ENCODE peak calls at places on chromosomes 2 and 18, in ten cellular contexts. One of them, this sample, is unnamed.

GRCh38 chr2:10042301-10043161 is 819 bp upstream of the KLF11 start:
- DNase-seq in cardiac fibroblast: peak; percentile 70
- DNase-seq in HT1080: no peak
- DNase-seq in caudate nucleus: peak; percentile 25
- DNase-seq in retina: peak; percentile 88
- DNase-seq in sigmoid colon: peak; percentile 96
- DNase-seq in CD8-positive, alpha-beta memory T cell: peak; percentile 43
- DNase-seq in KG1: no peak
- DNase-seq in T-helper 1 cell: no peak
- DNase-seq in activated CD8-positive, alpha-beta memory T cell treated with anti-CD3 and anti-CD28 coated beads, Interleukin-2, amount 10 ng/mL, durations not matched to agents 7 days and 5 days: peak; percentile 55
- DNase-seq in this sample: no peak

GRCh38 chr2:27013738-27014137 is 19.0 kb upstream of the TMEM214 start:
- DNase-seq in cardiac fibroblast: no peak
- DNase-seq in HT1080: no peak
- DNase-seq in caudate nucleus: no peak
- DNase-seq in retina: no peak
- DNase-seq in sigmoid colon: no peak
- DNase-seq in CD8-positive, alpha-beta memory T cell: no peak
- DNase-seq in KG1: no peak
- DNase-seq in T-helper 1 cell: no peak
- DNase-seq in activated CD8-positive, alpha-beta memory T cell treated with anti-CD3 and anti-CD28 coated beads, Interleukin-2, amount 10 ng/mL, durations not matched to agents 7 days and 5 days: no peak
- DNase-seq in this sample: no peak

GRCh38 chr2:239106314-239106908 is 258.5 kb downstream of the TWIST2 start:
- DNase-seq in cardiac fibroblast: peak; percentile 71
- DNase-seq in HT1080: peak; percentile 73
- DNase-seq in caudate nucleus: peak; percentile 46
- DNase-seq in retina: peak; percentile 40
- DNase-seq in sigmoid colon: no peak
- DNase-seq in CD8-positive, alpha-beta memory T cell: no peak
- DNase-seq in KG1: no peak
- DNase-seq in T-helper 1 cell: no peak
- DNase-seq in activated CD8-positive, alpha-beta memory T cell treated with anti-CD3 and anti-CD28 coated beads, Interleukin-2, amount 10 ng/mL, durations not matched to agents 7 days and 5 days: no peak
- DNase-seq in this sample: no peak

GRCh38 chr2:134668821-134669220 is 50.0 kb downstream of the TMEM163 start:
- DNase-seq in cardiac fibroblast: no peak
- DNase-seq in HT1080: peak; percentile 91
- DNase-seq in caudate nucleus: no peak
- DNase-seq in retina: no peak
- DNase-seq in sigmoid colon: no peak
- DNase-seq in CD8-positive, alpha-beta memory T cell: peak; percentile 27
- DNase-seq in KG1: peak; percentile 28
- DNase-seq in T-helper 1 cell: peak; percentile 26
- DNase-seq in activated CD8-positive, alpha-beta memory T cell treated with anti-CD3 and anti-CD28 coated beads, Interleukin-2, amount 10 ng/mL, durations not matched to agents 7 days and 5 days: peak; percentile 97
- DNase-seq in this sample: no peak

GRCh38 chr2:241863021-241863954 is 4.6 kb upstream of the PDCD1 start:
- DNase-seq in cardiac fibroblast: peak; percentile 41
- DNase-seq in HT1080: peak; percentile 52
- DNase-seq in caudate nucleus: no peak
- DNase-seq in retina: no peak
- DNase-seq in sigmoid colon: peak; percentile 82
- DNase-seq in CD8-positive, alpha-beta memory T cell: peak; percentile 45
- DNase-seq in KG1: no peak
- DNase-seq in T-helper 1 cell: no peak
- DNase-seq in activated CD8-positive, alpha-beta memory T cell treated with anti-CD3 and anti-CD28 coated beads, Interleukin-2, amount 10 ng/mL, durations not matched to agents 7 days and 5 days: peak; percentile 73
- DNase-seq in this sample: peak; percentile 4

GRCh38 chr2:23385748-23386421 is 906 bp downstream of the KLHL29 start:
- DNase-seq in cardiac fibroblast: peak; percentile 33
- DNase-seq in HT1080: peak; percentile 20
- DNase-seq in caudate nucleus: no peak
- DNase-seq in retina: peak; percentile 77
- DNase-seq in sigmoid colon: no peak
- DNase-seq in CD8-positive, alpha-beta memory T cell: no peak
- DNase-seq in KG1: no peak
- DNase-seq in T-helper 1 cell: no peak
- DNase-seq in activated CD8-positive, alpha-beta memory T cell treated with anti-CD3 and anti-CD28 coated beads, Interleukin-2, amount 10 ng/mL, durations not matched to agents 7 days and 5 days: no peak
- DNase-seq in this sample: no peak

GRCh38 chr18:11002277-11002676 is 147.1 kb downstream of the PIEZO2 start:
- DNase-seq in cardiac fibroblast: no peak
- DNase-seq in HT1080: no peak
- DNase-seq in caudate nucleus: no peak
- DNase-seq in retina: no peak
- DNase-seq in sigmoid colon: no peak
- DNase-seq in CD8-positive, alpha-beta memory T cell: no peak
- DNase-seq in KG1: no peak
- DNase-seq in T-helper 1 cell: no peak
- DNase-seq in activated CD8-positive, alpha-beta memory T cell treated with anti-CD3 and anti-CD28 coated beads, Interleukin-2, amount 10 ng/mL, durations not matched to agents 7 days and 5 days: no peak
- DNase-seq in this sample: no peak

GRCh38 chr2:64263315-64263714 is 119.1 kb upstream of the PELI1 start:
- DNase-seq in cardiac fibroblast: peak; percentile 96
- DNase-seq in HT1080: peak; percentile 72
- DNase-seq in caudate nucleus: no peak
- DNase-seq in retina: no peak
- DNase-seq in sigmoid colon: no peak
- DNase-seq in CD8-positive, alpha-beta memory T cell: no peak
- DNase-seq in KG1: no peak
- DNase-seq in T-helper 1 cell: no peak
- DNase-seq in activated CD8-positive, alpha-beta memory T cell treated with anti-CD3 and anti-CD28 coated beads, Interleukin-2, amount 10 ng/mL, durations not matched to agents 7 days and 5 days: no peak
- DNase-seq in this sample: no peak

GRCh38 chr18:394276-394996 is 106.1 kb downstream of the COLEC12 start:
- DNase-seq in cardiac fibroblast: no peak
- DNase-seq in HT1080: no peak
- DNase-seq in caudate nucleus: no peak
- DNase-seq in retina: no peak
- DNase-seq in sigmoid colon: no peak
- DNase-seq in CD8-positive, alpha-beta memory T cell: no peak
- DNase-seq in KG1: no peak
- DNase-seq in T-helper 1 cell: no peak
- DNase-seq in activated CD8-positive, alpha-beta memory T cell treated with anti-CD3 and anti-CD28 coated beads, Interleukin-2, amount 10 ng/mL, durations not matched to agents 7 days and 5 days: no peak
- DNase-seq in this sample: no peak

GRCh38 chr2:196277002-196277401 is 105.6 kb upstream of the STK17B start:
- DNase-seq in cardiac fibroblast: peak; percentile 70
- DNase-seq in HT1080: peak; percentile 68
- DNase-seq in caudate nucleus: no peak
- DNase-seq in retina: no peak
- DNase-seq in sigmoid colon: no peak
- DNase-seq in CD8-positive, alpha-beta memory T cell: no peak
- DNase-seq in KG1: peak; percentile 47
- DNase-seq in T-helper 1 cell: no peak
- DNase-seq in activated CD8-positive, alpha-beta memory T cell treated with anti-CD3 and anti-CD28 coated beads, Interleukin-2, amount 10 ng/mL, durations not matched to agents 7 days and 5 days: no peak
- DNase-seq in this sample: peak; percentile 86

GRCh38 chr18:23191952-23192662 is 56.8 kb downstream of the CABLES1 start:
- DNase-seq in cardiac fibroblast: peak; percentile 72
- DNase-seq in HT1080: peak; percentile 92
- DNase-seq in caudate nucleus: peak; percentile 63
- DNase-seq in retina: peak; percentile 39
- DNase-seq in sigmoid colon: peak; percentile 73
- DNase-seq in CD8-positive, alpha-beta memory T cell: no peak
- DNase-seq in KG1: no peak
- DNase-seq in T-helper 1 cell: no peak
- DNase-seq in activated CD8-positive, alpha-beta memory T cell treated with anti-CD3 and anti-CD28 coated beads, Interleukin-2, amount 10 ng/mL, durations not matched to agents 7 days and 5 days: no peak
- DNase-seq in this sample: peak; percentile 95

GRCh38 chr2:28505361-28505760 is 9.5 kb downstream of the PLB1 start:
- DNase-seq in cardiac fibroblast: no peak
- DNase-seq in HT1080: no peak
- DNase-seq in caudate nucleus: no peak
- DNase-seq in retina: no peak
- DNase-seq in sigmoid colon: no peak
- DNase-seq in CD8-positive, alpha-beta memory T cell: no peak
- DNase-seq in KG1: no peak
- DNase-seq in T-helper 1 cell: no peak
- DNase-seq in activated CD8-positive, alpha-beta memory T cell treated with anti-CD3 and anti-CD28 coated beads, Interleukin-2, amount 10 ng/mL, durations not matched to agents 7 days and 5 days: no peak
- DNase-seq in this sample: no peak

GRCh38 chr2:101293544-101293943 is 15.0 kb downstream of the RNF149 start:
- DNase-seq in cardiac fibroblast: no peak
- DNase-seq in HT1080: no peak
- DNase-seq in caudate nucleus: no peak
- DNase-seq in retina: no peak
- DNase-seq in sigmoid colon: no peak
- DNase-seq in CD8-positive, alpha-beta memory T cell: no peak
- DNase-seq in KG1: no peak
- DNase-seq in T-helper 1 cell: no peak
- DNase-seq in activated CD8-positive, alpha-beta memory T cell treated with anti-CD3 and anti-CD28 coated beads, Interleukin-2, amount 10 ng/mL, durations not matched to agents 7 days and 5 days: no peak
- DNase-seq in this sample: no peak

GRCh38 chr18:75211721-75212625 is 1.4 kb downstream of the TSHZ1 start:
- DNase-seq in cardiac fibroblast: peak; percentile 36
- DNase-seq in HT1080: peak; percentile 15
- DNase-seq in caudate nucleus: no peak
- DNase-seq in retina: peak; percentile 57
- DNase-seq in sigmoid colon: peak; percentile 80
- DNase-seq in CD8-positive, alpha-beta memory T cell: peak; percentile 22
- DNase-seq in KG1: no peak
- DNase-seq in T-helper 1 cell: peak; percentile 21
- DNase-seq in activated CD8-positive, alpha-beta memory T cell treated with anti-CD3 and anti-CD28 coated beads, Interleukin-2, amount 10 ng/mL, durations not matched to agents 7 days and 5 days: peak; percentile 51
- DNase-seq in this sample: peak; percentile 44

GRCh38 chr2:215878476-215879063 is 134.8 kb downstream of the MREG start:
- DNase-seq in cardiac fibroblast: peak; percentile 62
- DNase-seq in HT1080: no peak
- DNase-seq in caudate nucleus: no peak
- DNase-seq in retina: no peak
- DNase-seq in sigmoid colon: no peak
- DNase-seq in CD8-positive, alpha-beta memory T cell: no peak
- DNase-seq in KG1: no peak
- DNase-seq in T-helper 1 cell: no peak
- DNase-seq in activated CD8-positive, alpha-beta memory T cell treated with anti-CD3 and anti-CD28 coated beads, Interleukin-2, amount 10 ng/mL, durations not matched to agents 7 days and 5 days: no peak
- DNase-seq in this sample: no peak

GRCh38 chr18:77132369-77133050 is at the start of gene MBP:
- DNase-seq in cardiac fibroblast: no peak
- DNase-seq in HT1080: no peak
- DNase-seq in caudate nucleus: no peak
- DNase-seq in retina: peak; percentile 73
- DNase-seq in sigmoid colon: peak; percentile 82
- DNase-seq in CD8-positive, alpha-beta memory T cell: peak; percentile 64
- DNase-seq in KG1: no peak
- DNase-seq in T-helper 1 cell: peak; percentile 63
- DNase-seq in activated CD8-positive, alpha-beta memory T cell treated with anti-CD3 and anti-CD28 coated beads, Interleukin-2, amount 10 ng/mL, durations not matched to agents 7 days and 5 days: peak; percentile 80
- DNase-seq in this sample: peak; percentile 46

GRCh38 chr2:224165901-224166319 is 126.8 kb upstream of the SERPINE2 start:
- DNase-seq in cardiac fibroblast: peak; percentile 38
- DNase-seq in HT1080: no peak
- DNase-seq in caudate nucleus: no peak
- DNase-seq in retina: no peak
- DNase-seq in sigmoid colon: no peak
- DNase-seq in CD8-positive, alpha-beta memory T cell: no peak
- DNase-seq in KG1: no peak
- DNase-seq in T-helper 1 cell: no peak
- DNase-seq in activated CD8-positive, alpha-beta memory T cell treated with anti-CD3 and anti-CD28 coated beads, Interleukin-2, amount 10 ng/mL, durations not matched to agents 7 days and 5 days: no peak
- DNase-seq in this sample: no peak

This sample was measured in Kasumi-1.